ENCODE peak calls at places on chromosomes 7 and 10, in five cellular contexts. V is astrocyte of the spinal cord, D is AG04449, M is fibroblast of mammary gland, E is brain microvascular endothelial cell. Q is an unnamed sample.

GRCh38 chr7:11792122-11792521 is 39.9 kb downstream of the THSD7A start:
- DNase-seq in V (no peak), D (no peak), M (no peak), E (no peak), Q (no peak)

GRCh38 chr10:119932631-119933030 is 40.1 kb downstream of the SEC23IP start:
- DNase-seq in V (no peak), D (no peak), M (no peak), E (no peak), Q (no peak)

GRCh38 chr7:133742709-133743538 is 384.2 kb upstream of the LRGUK start:
- DNase-seq in V (peak), D (no peak), M (peak), E (peak), Q (peak)

GRCh38 chr10:111114931-111115500 is 38.2 kb downstream of the ADRA2A start:
- DNase-seq in V (no peak), D (no peak), M (no peak), E (no peak), Q (no peak)

GRCh38 chr10:105509551-105509950 is 868.5 kb downstream of the SORCS3 start:
- DNase-seq in V (no peak), D (no peak), M (no peak), E (no peak), Q (no peak)

GRCh38 chr10:34698979-34699378 is 116.1 kb downstream of the PARD3 start:
- DNase-seq in V (peak), D (no peak), M (peak), E (peak), Q (peak)

GRCh38 chr7:80182630-80183276 is 48.1 kb downstream of the GNAI1 start:
- DNase-seq in V (no peak), D (no peak), M (peak), E (no peak), Q (no peak)

GRCh38 chr10:13328126-13328525 is 20.0 kb downstream of the SEPHS1 start:
- DNase-seq in V (no peak), D (no peak), M (no peak), E (no peak), Q (no peak)

GRCh38 chr7:54906963-54907362 is 111.9 kb upstream of the EGFR start:
- DNase-seq in V (no peak), D (no peak), M (peak), E (no peak), Q (no peak)

GRCh38 chr7:64541438-64542359 is 21.2 kb downstream of the ZNF680 start:
- DNase-seq in V (peak), D (peak), M (peak), E (peak), Q (peak)

GRCh38 chr10:25493122-25493893 is 318.5 kb downstream of the GPR158 start:
- DNase-seq in V (peak), D (no peak), M (peak), E (peak), Q (peak)

GRCh38 chr7:140526901-140527664 is 47.8 kb upstream of the MKRN1 start:
- DNase-seq in V (peak), D (no peak), M (peak), E (no peak), Q (no peak)

GRCh38 chr10:114811769-114812353 is 9.7 kb upstream of the FHIP2A start:
- DNase-seq in V (no peak), D (no peak), M (no peak), E (no peak), Q (no peak)

DNA sequence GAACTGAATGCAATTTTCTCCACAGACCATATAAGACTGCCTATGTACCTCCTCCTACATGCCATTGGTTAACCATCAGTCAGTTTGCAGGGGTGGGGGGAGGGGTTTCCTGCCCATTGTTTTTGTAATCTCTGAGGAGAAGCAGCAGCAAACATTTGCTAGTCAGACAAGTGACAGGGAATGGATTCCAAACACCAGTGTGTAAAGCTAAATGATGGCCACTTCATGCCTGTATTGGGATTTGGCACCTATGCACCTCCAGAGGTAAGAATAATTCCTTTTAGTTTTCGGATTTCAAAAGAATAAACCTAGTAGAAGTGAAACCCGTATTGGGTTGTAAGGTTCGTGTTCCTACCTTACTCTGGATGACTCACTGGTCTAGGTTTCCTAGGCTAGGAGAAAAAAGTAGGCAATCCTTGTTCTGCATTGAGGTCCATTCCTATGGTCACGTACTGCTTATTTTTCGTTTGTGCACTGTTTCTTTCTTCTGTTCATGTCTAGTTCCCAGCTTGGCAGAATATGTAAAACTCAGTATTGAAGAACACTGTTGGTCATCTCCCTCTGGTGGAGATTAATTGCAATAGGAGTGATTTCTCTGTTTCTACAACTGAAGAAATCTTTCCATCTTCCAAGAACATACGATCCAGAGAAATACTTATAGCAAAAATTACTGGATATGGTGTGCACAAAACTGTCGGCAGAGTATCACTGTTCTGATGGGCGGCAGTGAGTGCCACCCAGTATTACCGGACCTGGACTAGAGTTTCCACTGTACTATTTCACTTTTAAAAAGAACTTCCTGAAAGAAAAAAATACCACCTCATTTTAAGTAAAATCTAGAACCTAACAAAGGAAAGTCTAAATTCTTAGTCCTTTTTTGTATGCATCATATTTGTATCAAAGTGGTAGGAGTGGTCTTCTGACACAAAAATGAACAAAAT is at the start of gene AKR1C3:
- DNase-seq in V (peak), D (no peak), M (peak), E (peak), Q (peak)
- TF ChIP-seq CTCF in V (peak), D (peak), M (peak), E (peak), Q (peak)

GRCh38 chr7:26153246-26153822 is 1.3 kb downstream of the NFE2L3 start:
- DNase-seq in V (no peak), D (no peak), M (no peak), E (no peak), Q (no peak)

GRCh38 chr7:26156454-26157365 is 4.7 kb downstream of the NFE2L3 start:
- DNase-seq in V (peak), D (peak), M (peak), E (peak), Q (peak)

GRCh38 chr7:26153823-26154783 is 2.1 kb downstream of the NFE2L3 start:
- DNase-seq in V (peak), D (no peak), M (no peak), E (peak), Q (no peak)

GRCh38 chr7:26157520-26158105 is 5.6 kb downstream of the NFE2L3 start:
- DNase-seq in V (no peak), D (no peak), M (no peak), E (no peak), Q (no peak)

GRCh38 chr7:26155531-26156375 is 3.8 kb downstream of the NFE2L3 start:
- DNase-seq in V (peak), D (no peak), M (peak), E (peak), Q (peak)
- H3K4me3 ChIP-seq in V (peak), D (peak), M (no peak), E (peak), Q (peak)

GRCh38 chr7:48617988-48618387 is 306.4 kb upstream of the CDC14C start:
- DNase-seq in V (no peak), D (no peak), M (no peak), E (no peak), Q (no peak)
- TF ChIP-seq CTCF in V (no peak), D (no peak), M (no peak), E (no peak), Q (no peak)

GRCh38 chr10:22217842-22218241 is at the start of gene EBLN1:
- DNase-seq in V (no peak), D (no peak), M (no peak), E (no peak), Q (no peak)
- H3K4me3 ChIP-seq in V (no peak), D (no peak), M (no peak), E (no peak), Q (no peak)

GRCh38 chr7:105875505-105875904 is 894 bp downstream of the ATXN7L1 start:
- DNase-seq in V (no peak), D (no peak), M (peak), E (no peak), Q (peak)

GRCh38 chr7:105876964-105877601 is 684 bp upstream of the ATXN7L1 start:
- DNase-seq in V (peak), D (no peak), M (peak), E (peak), Q (peak)

GRCh38 chr7:105877736-105878135 is 1.3 kb upstream of the ATXN7L1 start:
- DNase-seq in V (no peak), D (no peak), M (peak), E (no peak), Q (no peak)

GRCh38 chr7:105874055-105874454 is 2.3 kb downstream of the ATXN7L1 start:
- DNase-seq in V (no peak), D (no peak), M (no peak), E (no peak), Q (no peak)

GRCh38 chr7:105876091-105876963 is at the start of gene ATXN7L1:
- DNase-seq in V (peak), D (peak), M (peak), E (peak), Q (peak)
- TF ChIP-seq CTCF in V (peak), D (peak), M (no peak), E (peak), Q (peak)

DNA sequence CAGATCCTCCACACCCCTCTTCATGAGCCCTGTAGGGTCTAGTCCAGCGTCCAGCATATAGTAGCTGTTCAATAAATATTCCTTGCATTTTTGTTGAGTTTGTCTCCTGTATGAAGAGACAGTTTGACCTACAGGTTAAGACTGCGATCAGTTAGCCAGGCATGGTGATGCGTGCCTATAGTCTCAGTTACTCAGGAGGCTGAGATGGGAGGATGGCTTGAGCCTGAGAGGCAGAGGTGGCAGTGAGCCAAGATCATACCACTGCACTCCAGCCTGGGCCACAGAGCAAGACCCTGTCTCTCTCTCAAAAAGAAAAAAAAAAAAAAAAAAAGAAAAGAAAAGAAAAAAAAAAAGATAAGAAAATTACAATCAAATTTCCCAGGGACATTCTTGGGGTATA is 5.1 kb upstream of the CUEDC2 start:
- DNase-seq in V (no peak), D (no peak), M (no peak), E (no peak), Q (no peak)
- H3K4me3 ChIP-seq in V (no peak), D (no peak), M (no peak), E (no peak), Q (no peak)

GRCh38 chr10:102678842-102679289 is 34.6 kb downstream of the TRIM8 start:
- DNase-seq in V (peak), D (no peak), M (peak), E (peak), Q (no peak)
- TF ChIP-seq CTCF in V (peak), D (peak), M (peak), E (peak), Q (peak)